ENCODE peak calls at places on chromosomes 4 and X, in five cellular contexts. C is A549; D is CD8-positive, alpha-beta T cell; J is adrenal gland; Z is aorta. E is an unnamed sample.

GRCh38 chr4:152369203-152369902 is 166.5 kb downstream of the FBXW7 start:
- DNase-seq in J (no peak), Z (no peak), D (no peak), C (no peak), E (no peak)

GRCh38 chrX:50827996-50828395 is 14.0 kb upstream of the SHROOM4 start:
- DNase-seq in D (no peak), J (no peak), Z (no peak), C (no peak), E (no peak)

GRCh38 chrX:110491846-110492620 is 133.4 kb downstream of the RTL9 start:
- DNase-seq in Z (no peak), J (no peak), C (no peak), D (no peak), E (no peak)

GRCh38 chr4:85681194-85681803 is 206.3 kb downstream of the ARHGAP24 start:
- DNase-seq in C (no peak), D (no peak), J (peak; percentile 56), Z (peak; percentile 72), E (no peak)

GRCh38 chr4:80202784-80203553 is 5.7 kb downstream of the PRDM8 start:
- DNase-seq in C (no peak), J (no peak), Z (no peak), D (peak; percentile 70), E (no peak)

GRCh38 chr4:100516225-100516624 is 1.6 kb downstream of the EMCN start:
- DNase-seq in D (no peak), C (no peak), J (no peak), Z (no peak), E (no peak)

GRCh38 chr4:94517492-94517891 is 65.8 kb downstream of the PDLIM5 start:
- DNase-seq in C (no peak), J (no peak), D (no peak), Z (no peak), E (no peak)

GRCh38 chr4:151091047-151091446 is 8.4 kb upstream of the RPS3A start:
- DNase-seq in D (no peak), J (no peak), C (no peak), Z (no peak), E (no peak)

GRCh38 chrX:75609361-75609760 is 86.5 kb upstream of the ZDHHC15 start:
- DNase-seq in Z (no peak), C (no peak), J (no peak), D (no peak), E (no peak)

DNA sequence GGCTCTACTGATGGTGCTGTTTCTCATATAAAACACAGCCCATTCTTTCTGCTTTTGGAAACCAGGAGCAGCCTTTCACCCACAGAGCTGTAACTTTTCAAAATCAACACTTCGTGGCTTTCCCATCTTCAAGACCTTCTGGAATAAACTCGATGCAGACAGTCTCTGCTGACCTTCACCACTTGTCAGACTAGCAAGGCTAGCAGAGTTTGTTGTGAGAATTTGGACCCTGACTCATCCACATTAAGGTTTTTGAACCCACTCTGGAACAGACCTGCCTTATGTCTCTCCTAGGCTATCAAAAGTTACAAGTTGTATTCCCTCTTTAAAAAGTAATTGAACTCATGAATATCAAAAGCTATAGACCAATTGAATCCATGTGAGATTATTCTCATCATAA is 88.6 kb downstream of the MAML3 start:
- DNase-seq in Z (no peak), C (no peak), D (no peak), J (no peak), E (no peak)
- H3K4me1 ChIP-seq in Z (peaks cover 3% of the 10 kb centered on the region), C (peaks cover 95% of the 10 kb centered on the region), D (peaks cover 10% of the 10 kb centered on the region), J (peaks cover 36% of the 10 kb centered on the region), E (peaks cover 10% of the 10 kb centered on the region)

DNA sequence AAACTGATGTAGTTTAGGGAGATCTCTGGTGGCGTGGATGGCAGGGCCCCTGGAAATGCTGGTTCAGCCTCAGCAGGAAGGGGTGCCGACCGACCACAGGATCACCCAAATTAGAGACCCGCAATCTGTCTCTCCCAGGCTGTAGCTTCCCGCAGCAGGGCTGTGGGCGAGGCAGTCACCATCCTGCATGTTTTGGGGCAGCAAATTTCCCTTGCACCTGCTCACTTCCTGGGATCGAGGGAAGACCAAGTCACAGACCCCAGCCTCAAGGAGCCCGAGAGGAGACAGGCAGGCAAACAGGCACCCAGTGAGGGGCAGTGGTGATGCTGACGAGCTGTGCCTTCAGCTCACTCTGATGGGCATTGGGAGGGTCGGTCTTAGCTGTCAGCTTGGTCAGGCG is 21.2 kb upstream of the GPR78 start:
- DNase-seq in Z (no peak), J (no peak), C (no peak), D (no peak), E (no peak)
- H3K4me3 ChIP-seq in Z (no peak overlapping the region), J (no peak overlapping the region), C (no peak overlapping the region), D (no peak overlapping the region), E (no peak overlapping the region)

GRCh38 chr4:41204400-41204978 is 9.9 kb downstream of the APBB2 start:
- DNase-seq in D (no peak), C (no peak), J (peak; percentile 85), Z (no peak), E (peak; percentile 44)

GRCh38 chr4:41205130-41205529 is 9.2 kb downstream of the APBB2 start:
- DNase-seq in D (no peak), J (no peak), C (no peak), Z (no peak), E (no peak)

GRCh38 chr4:41207330-41207831 is 7.0 kb downstream of the APBB2 start:
- DNase-seq in C (no peak), D (no peak), Z (no peak), J (no peak), E (peak; percentile 64)

GRCh38 chr4:41203841-41204240 is 10.5 kb downstream of the APBB2 start:
- DNase-seq in J (no peak), Z (no peak), C (no peak), D (no peak), E (no peak)

DNA sequence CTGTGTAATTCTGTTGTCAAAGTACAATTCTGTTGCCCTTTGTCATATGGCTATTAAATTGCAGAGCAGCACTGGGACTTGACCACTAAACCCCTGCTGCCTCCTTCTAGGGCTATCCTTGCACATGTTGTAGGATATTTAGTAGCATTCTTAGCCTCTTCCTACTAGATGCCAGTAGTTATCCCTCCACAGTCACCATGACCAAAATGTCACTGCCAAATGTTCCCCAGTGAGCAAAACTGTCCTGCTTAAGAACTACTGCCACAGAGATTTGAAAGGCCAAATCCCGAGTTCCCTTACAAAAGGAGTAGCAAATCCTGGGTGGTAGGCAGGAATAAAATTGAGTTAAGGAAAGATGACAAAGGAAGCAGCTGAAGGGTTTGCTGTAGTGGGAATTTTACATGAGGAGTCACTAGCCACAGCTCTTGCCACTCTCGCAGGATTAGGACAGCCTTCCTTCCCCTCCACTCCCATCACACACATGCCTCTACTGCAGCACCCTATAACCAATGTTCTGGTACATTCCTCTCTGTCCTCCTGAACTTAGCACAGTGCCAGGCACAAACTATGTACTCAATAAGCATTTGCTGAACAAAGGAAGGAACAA is 8.4 kb downstream of the APBB2 start:
- DNase-seq in Z (no peak), C (no peak), J (no peak), D (no peak), E (no peak)
- H3K4me1 ChIP-seq in Z (peaks cover 19% of the 10 kb centered on the region), C (peaks cover 23% of the 10 kb centered on the region), J (peaks cover 30% of the 10 kb centered on the region), D (no peaks in the 10 kb centered on the region), E (peaks cover 22% of the 10 kb centered on the region)

GRCh38 chr4:16085822-16086221 is 2.0 kb upstream of the PROM1 start:
- DNase-seq in C (no peak), J (no peak), Z (no peak), D (no peak), E (no peak)

GRCh38 chr4:16082424-16083216 is 1.2 kb downstream of the PROM1 start:
- DNase-seq in Z (peak; percentile 62), J (no peak), D (no peak), C (peak; percentile 20), E (no peak)

GRCh38 chr4:16079046-16079445 is 4.8 kb downstream of the PROM1 start:
- DNase-seq in D (no peak), Z (no peak), C (no peak), J (no peak), E (no peak)

GRCh38 chr4:16082038-16082423 is 1.8 kb downstream of the PROM1 start:
- DNase-seq in J (no peak), Z (no peak), C (no peak), D (no peak), E (no peak)

GRCh38 chr4:16083217-16084191 is at the start of gene PROM1:
- DNase-seq in Z (peak; percentile 55), C (no peak), D (no peak), J (no peak), E (no peak)
- H3K4me3 ChIP-seq in Z (peak within 1 kb of the TSS; percentile 15), C (peak within 1 kb of the TSS; percentile 46), D (peak within 1 kb of the TSS; percentile 44), J (peak within 1 kb of the TSS; percentile 16), E (peak within 1 kb of the TSS; percentile 71)

DNA sequence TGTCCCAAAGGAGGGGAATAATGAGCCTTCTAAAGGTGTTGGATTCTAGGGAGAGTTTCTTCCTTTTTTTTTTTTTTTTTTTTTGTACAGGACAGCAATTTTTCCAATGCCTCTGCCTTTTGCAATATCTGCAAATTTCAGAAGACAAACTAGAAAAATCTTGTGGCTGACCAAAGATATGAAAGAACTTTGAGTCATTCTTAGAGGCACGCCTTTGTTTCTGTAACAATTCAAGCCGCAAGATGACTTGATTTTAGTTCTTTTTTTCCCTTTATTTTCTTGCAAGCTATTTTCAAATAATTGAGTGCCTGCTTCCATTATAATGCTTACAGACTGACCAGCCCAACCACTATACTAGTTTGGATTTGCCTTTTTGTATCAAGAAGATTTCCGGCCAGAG is 47.6 kb upstream of the UXT start:
- DNase-seq in C (no peak), Z (no peak), D (no peak), J (no peak), E (no peak)
- H3K4me1 ChIP-seq in C (no peaks in the 10 kb centered on the region), Z (no peaks in the 10 kb centered on the region), D (no peaks in the 10 kb centered on the region), J (no peaks in the 10 kb centered on the region), E (no peaks in the 10 kb centered on the region)

GRCh38 chr4:174575436-174575835 is 53.1 kb upstream of the HPGD start:
- DNase-seq in J (no peak), C (no peak), Z (no peak), D (no peak), E (no peak)

GRCh38 chr4:174582463-174582862 is 60.2 kb upstream of the HPGD start:
- DNase-seq in Z (no peak), J (no peak), C (no peak), D (no peak), E (no peak)

GRCh38 chr4:174580597-174580996 is 58.3 kb upstream of the HPGD start:
- DNase-seq in C (no peak), D (no peak), Z (no peak), J (no peak), E (no peak)

GRCh38 chr4:174579421-174579820 is 57.1 kb upstream of the HPGD start:
- DNase-seq in J (no peak), Z (no peak), C (no peak), D (no peak), E (no peak)

GRCh38 chr4:174578366-174578765 is 56.1 kb upstream of the HPGD start:
- DNase-seq in Z (no peak), J (no peak), C (no peak), D (no peak), E (no peak)
- H3K4me3 ChIP-seq in Z (no peak overlapping the region), J (no peak overlapping the region), C (no peak overlapping the region), D (no peak overlapping the region), E (no peak overlapping the region)

GRCh38 chr4:24203896-24204295 is 314.0 kb upstream of the PPARGC1A start:
- DNase-seq in Z (no peak), D (no peak), C (no peak), J (no peak), E (no peak)
- H3K4me1 ChIP-seq in Z (no peaks in the 10 kb centered on the region), D (no peaks in the 10 kb centered on the region), C (no peaks in the 10 kb centered on the region), J (no peaks in the 10 kb centered on the region), E (no peaks in the 10 kb centered on the region)